ENCODE peak calls at places on chromosomes 11 and 22, in eight cellular contexts. V is body of pancreas, A is T-cell, R is lower lobe of right lung, O is T-helper 9 cell, Y is T follicular helper cell, T is cardiac fibroblast, C is AG09309. B is an unnamed sample.

GRCh38 chr22:47293368-47294221 is 531.1 kb downstream of the TBC1D22A start:
- DNase-seq in V (no peak), A (no peak), R (no peak), O (no peak), Y (no peak), T (no peak), C (no peak), B (no peak)

GRCh38 chr11:130609121-130610035 is 160.9 kb downstream of the ADAMTS15 start:
- DNase-seq in V (peak; percentile 66), A (no peak), R (peak; percentile 71), O (no peak), Y (no peak), T (peak; percentile 93), C (no peak), B (no peak)

GRCh38 chr11:66287256-66288137 is 1.4 kb downstream of the YIF1A start:
- DNase-seq in V (no peak), A (no peak), R (no peak), O (no peak), Y (no peak), T (no peak), C (no peak), B (no peak)

GRCh38 chr22:19451570-19451969 is 4.1 kb upstream of the C22orf39 start:
- DNase-seq in V (no peak), A (no peak), R (no peak), O (no peak), Y (no peak), T (no peak), C (no peak), B (no peak)

GRCh38 chr11:130601141-130601540 is 152.7 kb downstream of the ADAMTS15 start:
- DNase-seq in V (peak; percentile 63), A (no peak), R (no peak), O (no peak), Y (no peak), T (peak; percentile 93), C (no peak), B (no peak)

GRCh38 chr22:44569516-44569915 is 71.5 kb upstream of the RTL6 start:
- DNase-seq in V (no peak), A (no peak), R (peak; percentile 16), O (no peak), Y (no peak), T (no peak), C (no peak), B (no peak)

GRCh38 chr22:45120931-45121330 is 42.8 kb upstream of the NUP50 start:
- DNase-seq in V (no peak), A (no peak), R (no peak), O (no peak), Y (no peak), T (no peak), C (no peak), B (no peak)

GRCh38 chr22:46027219-46028068 is 50.5 kb upstream of the WNT7B start:
- DNase-seq in V (peak; percentile 83), A (no peak), R (peak; percentile 80), O (no peak), Y (no peak), T (no peak), C (no peak), B (peak; percentile 43)

GRCh38 chr11:76667856-76668255 is 2.7 kb downstream of the LRRC32 start:
- DNase-seq in V (no peak), A (no peak), R (no peak), O (no peak), Y (no peak), T (no peak), C (no peak), B (no peak)

GRCh38 chr11:6362185-6362867 is 27.9 kb upstream of the SMPD1 start:
- DNase-seq in V (peak; percentile 56), A (no peak), R (peak; percentile 60), O (no peak), Y (no peak), T (no peak), C (no peak), B (no peak)

GRCh38 chr11:35404397-35404775 is 15.0 kb downstream of the SLC1A2 start:
- DNase-seq in V (peak; percentile 89), A (no peak), R (peak; percentile 56), O (no peak), Y (no peak), T (peak; percentile 30), C (no peak), B (peak; percentile 74)

GRCh38 chr11:134244593-134244992 is 8.6 kb downstream of the THYN1 start:
- DNase-seq in V (no peak), A (no peak), R (no peak), O (no peak), Y (no peak), T (peak; percentile 45), C (no peak), B (peak; percentile 28)

GRCh38 chr11:64324692-64325469 is 7.0 kb downstream of the PRDX5 start:
- DNase-seq in V (no peak), A (no peak), R (no peak), O (no peak), Y (no peak), T (no peak), C (no peak), B (no peak)

GRCh38 chr11:110253525-110253924 is 42.9 kb downstream of the RDX start:
- DNase-seq in V (no peak), A (no peak), R (no peak), O (no peak), Y (no peak), T (no peak), C (no peak), B (no peak)

GRCh38 chr22:20580179-20580578 is 72.8 kb downstream of the MED15 start:
- DNase-seq in V (no peak), A (no peak), R (no peak), O (no peak), Y (no peak), T (no peak), C (no peak), B (no peak)

GRCh38 chr11:94445641-94446040 is 44.4 kb upstream of the GPR83 start:
- DNase-seq in V (no peak), A (no peak), R (no peak), O (no peak), Y (no peak), T (no peak), C (no peak), B (no peak)

GRCh38 chr11:13761250-13761649 is 92.8 kb downstream of the FAR1 start:
- DNase-seq in V (no peak), A (no peak), R (no peak), O (no peak), Y (no peak), T (no peak), C (no peak), B (no peak)

GRCh38 chr11:18958221-18958910 is 19.2 kb upstream of the MRGPRX1 start:
- DNase-seq in V (no peak), A (no peak), R (no peak), O (no peak), Y (no peak), T (no peak), C (no peak), B (peak; percentile 24)

GRCh38 chr11:67615455-67616430 is 9.0 kb downstream of the NDUFV1 start:
- DNase-seq in V (peak; percentile 62), A (peak; percentile 39), R (peak; percentile 65), O (no peak), Y (no peak), T (peak; percentile 15), C (no peak), B (peak; percentile 72)

GRCh38 chr22:42623301-42623751 is 8.6 kb upstream of the POLDIP3 start:
- DNase-seq in V (no peak), A (no peak), R (no peak), O (no peak), Y (no peak), T (no peak), C (no peak), B (no peak)

B was measured in Calu3.